ENCODE peak calls at places on chromosomes 3 and 15, in ten cellular contexts. C, G, I, W, R, Z, A, B, D and H are unnamed samples.

GRCh38 chr15:32898991-32899613 is 181.3 kb downstream of the GREM1 start:
- DNase-seq in W (no peak), I (peak), R (no peak), G (no peak), C (no peak), D (no peak), Z (no peak), B (peak), A (no peak), H (peak)

GRCh38 chr3:193869221-193870201 is 266.4 kb upstream of the HES1 start:
- DNase-seq in G (peak), A (peak), W (peak), R (peak), D (peak), I (peak), B (peak), Z (peak), C (peak), H (no peak)

GRCh38 chr3:151955356-151955755 is 81.9 kb downstream of the SUCNR1 start:
- DNase-seq in C (no peak), D (no peak), B (no peak), G (no peak), Z (no peak), A (no peak), I (no peak), R (no peak), W (no peak), H (no peak)

GRCh38 chr3:148360046-148360445 is 337.7 kb upstream of the AGTR1 start:
- DNase-seq in C (no peak), R (peak), B (no peak), W (peak), G (no peak), D (peak), A (peak), I (peak), Z (peak), H (no peak)

GRCh38 chr15:66682865-66683264 is 19.2 kb upstream of the SMAD6 start:
- DNase-seq in C (no peak), B (no peak), A (no peak), W (peak), G (no peak), Z (no peak), D (peak), I (peak), R (peak), H (no peak)

GRCh38 chr15:23645379-23646164 is 2.1 kb downstream of the MAGEL2 start:
- DNase-seq in B (no peak), I (no peak), G (no peak), Z (no peak), R (no peak), W (no peak), D (no peak), A (no peak), C (no peak), H (no peak)

GRCh38 chr3:183265713-183266417 is 12.8 kb downstream of the B3GNT5 start:
- DNase-seq in I (peak), R (peak), C (peak), D (peak), Z (peak), A (no peak), W (peak), G (no peak), B (no peak), H (no peak)

GRCh38 chr3:42539871-42540714 is 37.6 kb downstream of the VIPR1 start:
- DNase-seq in C (no peak), Z (peak), W (peak), G (no peak), D (no peak), B (no peak), A (no peak), R (no peak), I (peak), H (peak)

GRCh38 chr3:13343601-13344000 is 76.5 kb downstream of the NUP210 start:
- DNase-seq in G (no peak), Z (no peak), R (no peak), B (no peak), A (no peak), W (no peak), C (no peak), D (no peak), I (no peak), H (no peak)

GRCh38 chr3:66561374-66561773 is 60.6 kb upstream of the LRIG1 start:
- DNase-seq in B (no peak), G (no peak), W (peak), D (no peak), I (no peak), Z (no peak), A (no peak), R (peak), C (no peak), H (no peak)

GRCh38 chr15:23447107-23447500 is at the start of gene GOLGA6L2:
- DNase-seq in A (no peak), B (no peak), D (no peak), I (no peak), G (no peak), W (no peak), Z (no peak), C (no peak), R (no peak), H (no peak)

GRCh38 chr15:83698294-83698693 is 44.4 kb downstream of the ADAMTSL3 start:
- DNase-seq in C (no peak), D (peak), I (peak), R (no peak), W (peak), Z (peak), G (peak), B (no peak), A (no peak), H (no peak)

GRCh38 chr3:72223116-72223515 is 438.2 kb upstream of the PROK2 start:
- DNase-seq in R (no peak), D (no peak), I (peak), W (peak), A (no peak), C (no peak), B (no peak), G (no peak), Z (no peak), H (no peak)

GRCh38 chr3:61372723-61373122 is 121.5 kb upstream of the FHIT start:
- DNase-seq in D (no peak), B (no peak), A (no peak), C (no peak), Z (no peak), W (no peak), G (no peak), R (no peak), I (no peak), H (no peak)

GRCh38 chr3:62211675-62212429 is 161.5 kb downstream of the FEZF2 start:
- DNase-seq in D (no peak), I (no peak), C (no peak), R (no peak), B (no peak), W (no peak), Z (no peak), G (no peak), A (no peak), H (no peak)

GRCh38 chr3:25683410-25683809 is 18.7 kb upstream of the TOP2B start:
- DNase-seq in D (no peak), G (no peak), C (no peak), I (no peak), W (no peak), A (no peak), R (no peak), Z (no peak), B (no peak), H (no peak)

GRCh38 chr15:88654430-88655102 is 15.8 kb downstream of the ISG20 start:
- DNase-seq in C (no peak), Z (no peak), R (no peak), A (no peak), B (no peak), I (no peak), G (no peak), W (no peak), D (no peak), H (peak)

GRCh38 chr3:16865335-16865734 is 19.4 kb upstream of the PLCL2 start:
- DNase-seq in W (no peak), R (peak), Z (no peak), B (no peak), A (no peak), G (no peak), D (no peak), I (no peak), C (no peak), H (no peak)

GRCh38 chr15:40787344-40787841 is 17.6 kb downstream of the C15orf62 start:
- DNase-seq in D (peak), G (no peak), I (peak), R (peak), B (no peak), A (peak), Z (peak), W (peak), C (no peak), H (no peak)

GRCh38 chr3:30694668-30695067 is 88.3 kb downstream of the TGFBR2 start:
- DNase-seq in D (no peak), C (no peak), Z (no peak), W (no peak), B (no peak), G (no peak), I (no peak), A (no peak), R (no peak), H (no peak)

GRCh38 chr3:46484911-46485696 is 12.7 kb upstream of the RTP3 start:
- DNase-seq in G (no peak), W (no peak), D (no peak), R (no peak), B (no peak), C (no peak), A (no peak), Z (no peak), I (no peak), H (no peak)

GRCh38 chr3:136350132-136350531 is 100.0 kb downstream of the PCCB start:
- DNase-seq in Z (peak), C (peak), W (peak), D (peak), B (no peak), R (peak), A (peak), I (peak), G (no peak), H (no peak)

GRCh38 chr3:111509308-111509707 is 32.7 kb upstream of the CD96 start:
- DNase-seq in B (no peak), I (no peak), R (no peak), W (no peak), D (no peak), A (no peak), Z (no peak), G (no peak), C (no peak), H (no peak)

GRCh38 chr3:185504636-185505035 is 5.8 kb upstream of the TMEM41A start:
- DNase-seq in R (no peak), Z (no peak), I (no peak), A (no peak), B (no peak), D (no peak), C (no peak), W (no peak), G (no peak), H (no peak)

GRCh38 chr3:39812537-39812936 is 3.1 kb downstream of the MYRIP start:
- DNase-seq in G (no peak), D (no peak), I (no peak), W (peak), Z (peak), A (no peak), B (no peak), C (no peak), R (no peak), H (no peak)

GRCh38 chr3:42683875-42684593 is 1.3 kb upstream of the KLHL40 start:
- DNase-seq in A (peak), W (peak), Z (peak), G (peak), B (no peak), D (peak), I (peak), R (peak), C (peak), H (no peak)

GRCh38 chr3:45513041-45513440 is 81.5 kb upstream of the LIMD1 start:
- DNase-seq in W (no peak), B (no peak), D (no peak), R (no peak), C (no peak), G (no peak), I (no peak), A (no peak), Z (no peak), H (no peak)

GRCh38 chr3:49673715-49674490 is at the start of gene APEH:
- DNase-seq in Z (peak), C (peak), B (peak), I (peak), G (peak), W (peak), A (peak), D (peak), R (peak), H (peak)

GRCh38 chr3:193702967-193703366 is 110.0 kb downstream of the OPA1 start:
- DNase-seq in D (peak), R (peak), Z (peak), I (peak), B (no peak), G (no peak), C (peak), W (peak), A (peak), H (no peak)

GRCh38 chr3:196202516-196202970 is 8.7 kb downstream of the ZDHHC19 start:
- DNase-seq in B (no peak), A (no peak), C (no peak), G (peak), Z (peak), I (peak), W (peak), D (peak), R (peak), H (no peak)

GRCh38 chr3:25350741-25351140 is 77.3 kb upstream of the RARB start:
- DNase-seq in R (no peak), W (no peak), Z (no peak), A (no peak), D (no peak), B (no peak), C (no peak), G (no peak), I (no peak), H (no peak)

GRCh38 chr15:49037546-49037940 is 8.7 kb downstream of the SECISBP2L start:
- DNase-seq in Z (no peak), C (no peak), R (no peak), D (no peak), A (no peak), G (no peak), I (peak), W (no peak), B (no peak), H (no peak)

GRCh38 chr3:175713263-175713662 is 854.1 kb downstream of the NAALADL2 start:
- DNase-seq in D (no peak), Z (no peak), C (no peak), I (peak), A (no peak), B (no peak), R (peak), G (no peak), W (peak), H (no peak)

GRCh38 chr3:99625237-99625622 is 13.2 kb upstream of the COL8A1 start:
- DNase-seq in W (no peak), R (no peak), Z (no peak), G (no peak), B (no peak), I (no peak), A (no peak), C (no peak), D (no peak), H (no peak)

GRCh38 chr3:25574172-25574765 is 90.4 kb downstream of the TOP2B start:
- DNase-seq in Z (no peak), D (no peak), W (no peak), G (no peak), A (no peak), I (no peak), B (no peak), R (no peak), C (no peak), H (no peak)

GRCh38 chr15:48992096-48992495 is 28.4 kb upstream of the SHC4 start:
- DNase-seq in I (no peak), C (no peak), A (no peak), W (no peak), Z (no peak), G (no peak), B (no peak), D (no peak), R (no peak), H (no peak)

GRCh38 chr3:14906355-14906960 is 40.9 kb upstream of the NR2C2 start:
- DNase-seq in I (no peak), G (no peak), B (no peak), D (no peak), R (no peak), Z (no peak), A (no peak), W (no peak), C (no peak), H (no peak)

GRCh38 chr3:17632401-17633100 is 109.9 kb downstream of the TBC1D5 start:
- DNase-seq in B (no peak), G (no peak), W (peak), Z (peak), I (peak), D (peak), C (no peak), R (peak), A (no peak), H (no peak)

GRCh38 chr15:56871867-56872266 is 46.6 kb upstream of the TCF12 start:
- DNase-seq in W (peak), Z (no peak), I (peak), A (no peak), D (no peak), C (no peak), R (peak), G (no peak), B (no peak), H (no peak)

GRCh38 chr3:23344886-23345285 is 141.8 kb downstream of the UBE2E2 start:
- DNase-seq in B (no peak), W (no peak), D (no peak), I (no peak), A (no peak), R (no peak), Z (no peak), G (no peak), C (no peak), H (no peak)

GRCh38 chr3:23343509-23343908 is 140.4 kb downstream of the UBE2E2 start:
- DNase-seq in A (no peak), C (no peak), Z (no peak), R (no peak), G (no peak), I (no peak), W (no peak), B (no peak), D (no peak), H (no peak)

GRCh38 chr3:23341147-23341838 is 138.2 kb downstream of the UBE2E2 start:
- DNase-seq in B (no peak), W (no peak), G (no peak), I (no peak), C (no peak), D (no peak), R (no peak), Z (no peak), A (no peak), H (no peak)
- TF ChIP-seq CTCF in B (no peak), W (no peak), G (no peak), I (no peak), C (no peak), D (no peak), R (no peak), Z (no peak), A (no peak), H (no peak)

DNA sequence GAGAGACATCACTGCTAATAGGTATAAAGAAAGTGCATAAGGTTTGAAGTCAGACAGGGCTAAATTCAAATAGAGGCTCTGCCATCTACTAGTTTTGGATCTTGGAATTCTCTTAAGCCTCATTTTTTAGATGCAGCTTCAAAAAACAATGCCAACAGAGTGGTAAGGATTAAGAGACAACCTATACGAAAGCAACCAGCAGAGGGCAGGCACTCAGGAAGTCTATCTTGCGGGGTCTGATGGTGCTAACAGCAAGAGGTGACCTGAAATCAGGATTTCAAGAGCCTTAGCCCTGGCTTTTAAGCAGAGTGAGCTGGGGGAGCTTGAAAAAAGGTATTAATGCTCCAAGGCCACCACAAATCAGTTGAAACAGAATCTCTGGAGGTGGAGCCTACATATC is 40.7 kb downstream of the LDHAL6B start:
- DNase-seq in C (no peak), D (peak), R (peak), A (peak), G (no peak), B (peak), W (peak), I (peak), Z (peak), H (no peak)
- TF ChIP-seq CTCF in C (peak), D (peak), R (peak), A (peak), G (peak), B (peak), W (peak), I (peak), Z (peak), H (no peak)

GRCh38 chr3:142211034-142211433 is 14.4 kb downstream of the GK5 start:
- DNase-seq in I (peak), Z (peak), C (no peak), D (no peak), W (no peak), A (no peak), B (no peak), R (no peak), G (no peak), H (no peak)
- TF ChIP-seq CTCF in I (peak), Z (peak), C (peak), D (peak), W (peak), A (no peak), B (peak), R (peak), G (peak), H (no peak)

GRCh38 chr15:85475711-85476110 is 95.3 kb downstream of the AKAP13 start:
- DNase-seq in A (no peak), G (no peak), D (no peak), B (no peak), I (no peak), C (no peak), W (no peak), R (no peak), Z (no peak), H (no peak)

GRCh38 chr15:85479071-85479647 is 98.8 kb downstream of the AKAP13 start:
- DNase-seq in Z (peak), C (no peak), I (peak), W (peak), B (no peak), D (peak), A (peak), R (peak), G (no peak), H (no peak)

GRCh38 chr15:85475317-85475701 is 94.9 kb downstream of the AKAP13 start:
- DNase-seq in A (no peak), Z (no peak), B (peak), R (no peak), W (no peak), G (no peak), D (no peak), I (no peak), C (no peak), H (no peak)

GRCh38 chr15:85477061-85477460 is 96.7 kb downstream of the AKAP13 start:
- DNase-seq in I (no peak), G (no peak), Z (no peak), R (no peak), C (no peak), D (no peak), B (no peak), A (no peak), W (no peak), H (no peak)

GRCh38 chr15:85477730-85478129 is 97.3 kb downstream of the AKAP13 start:
- DNase-seq in C (no peak), B (no peak), D (peak), Z (peak), A (no peak), I (peak), W (peak), R (peak), G (no peak), H (no peak)
- TF ChIP-seq CTCF in C (no peak), B (no peak), D (peak), Z (peak), A (peak), I (peak), W (peak), R (peak), G (no peak), H (no peak)

DNA sequence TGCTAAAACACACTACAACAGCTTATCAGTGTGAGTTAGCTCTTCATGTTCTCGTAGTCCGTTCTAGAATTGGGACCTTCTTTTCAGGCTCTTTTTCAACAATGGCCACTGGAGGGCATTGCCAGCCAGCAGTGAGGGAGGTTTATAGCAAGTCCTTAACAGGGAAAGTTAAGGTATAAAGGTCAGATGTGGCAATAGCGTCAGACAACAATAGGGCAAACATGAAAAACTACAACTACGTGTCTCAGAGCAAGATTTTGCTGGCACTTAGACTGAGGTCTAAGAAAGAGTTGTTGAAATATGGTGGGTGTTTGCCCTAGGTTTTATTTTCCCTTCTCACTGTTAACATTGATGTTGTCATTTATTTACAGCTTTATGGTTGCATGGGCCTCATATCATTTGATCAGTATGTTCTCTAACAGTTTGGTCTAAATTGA is 161.4 kb downstream of the GMNC start:
- DNase-seq in C (no peak), A (no peak), B (no peak), I (peak), D (peak), R (peak), W (peak), Z (peak), G (no peak), H (no peak)
- TF ChIP-seq CTCF in C (peak), A (peak), B (peak), I (peak), D (peak), R (peak), W (peak), Z (peak), G (peak), H (no peak)

GRCh38 chr3:128256131-128256530 is 102.8 kb downstream of the EEFSEC start:
- DNase-seq in W (no peak), R (no peak), D (no peak), A (no peak), I (no peak), G (no peak), Z (no peak), C (no peak), B (no peak), H (no peak)

GRCh38 chr3:128263946-128264345 is 110.7 kb downstream of the EEFSEC start:
- DNase-seq in A (no peak), R (no peak), W (no peak), I (no peak), Z (peak), G (no peak), B (no peak), D (no peak), C (no peak), H (no peak)

GRCh38 chr3:128257632-128258031 is 104.4 kb downstream of the EEFSEC start:
- DNase-seq in C (no peak), R (no peak), D (no peak), A (no peak), W (no peak), G (no peak), B (no peak), Z (no peak), I (no peak), H (no peak)

GRCh38 chr3:128262457-128262856 is 109.2 kb downstream of the EEFSEC start:
- DNase-seq in B (no peak), Z (no peak), R (no peak), A (no peak), I (no peak), D (no peak), W (no peak), G (no peak), C (no peak), H (no peak)

GRCh38 chr3:128260275-128260674 is 107.0 kb downstream of the EEFSEC start:
- DNase-seq in A (no peak), G (no peak), B (no peak), C (no peak), I (no peak), W (no peak), D (no peak), Z (no peak), R (no peak), H (no peak)
- TF ChIP-seq CTCF in A (no peak), G (no peak), B (no peak), C (no peak), I (no peak), W (no peak), D (no peak), Z (no peak), R (no peak), H (no peak)